ENCODE peak calls at places on chromosomes 4 and X, in four cellular contexts. C, H, T and V are unnamed samples.

GRCh38 chr4:149884046-149884445 is 68.4 kb upstream of the IQCM start:
- DNase-seq in H (no peak), C (no peak), T (no peak), V (no peak)

GRCh38 chr4:102430511-102430910 is 70.6 kb upstream of the NFKB1 start:
- DNase-seq in T (no peak), H (no peak), C (no peak), V (no peak)

GRCh38 chr4:136927172-136927571 is 605.1 kb downstream of the PCDH18 start:
- DNase-seq in H (no peak), C (no peak), T (no peak), V (no peak)

GRCh38 chr4:133450813-133451212 is 301.7 kb downstream of the PCDH10 start:
- DNase-seq in T (no peak), H (no peak), C (no peak), V (no peak)

GRCh38 chr4:27514711-27515110 is 654.1 kb downstream of the STIM2 start:
- DNase-seq in H (no peak), C (no peak), T (no peak), V (no peak)

GRCh38 chr4:156568041-156568440 is 403.6 kb downstream of the PDGFC start:
- DNase-seq in H (no peak), T (no peak), C (no peak), V (no peak)

GRCh38 chr4:119130365-119131065 is 5.1 kb upstream of the MYOZ2 start:
- DNase-seq in H (no peak), T (no peak), C (no peak), V (no peak)

GRCh38 chr4:181832305-181832704 is 410.9 kb upstream of the TENM3 start:
- DNase-seq in C (no peak), T (no peak), H (no peak), V (no peak)

GRCh38 chrX:136754641-136755040 is 26.1 kb downstream of the ARHGEF6 start:
- DNase-seq in C (no peak), H (no peak), T (no peak), V (no peak)

GRCh38 chr4:14218641-14219040 is 591.1 kb upstream of the BOD1L1 start:
- DNase-seq in C (no peak), H (no peak), T (no peak), V (no peak)

GRCh38 chrX:105331244-105331643 is 110.8 kb upstream of the TEX13A start:
- DNase-seq in T (no peak), H (no peak), C (no peak), V (no peak)

GRCh38 chr4:172995161-172995560 is 173.4 kb upstream of the GALNT7 start:
- DNase-seq in H (no peak), T (no peak), C (no peak), V (no peak)

GRCh38 chr4:29756966-29757365 is 963.2 kb upstream of the PCDH7 start:
- DNase-seq in C (no peak), H (no peak), T (no peak), V (peak)

GRCh38 chr4:94253036-94253435 is 45.4 kb downstream of the SMARCAD1 start:
- DNase-seq in C (no peak), T (peak), H (no peak), V (no peak)

GRCh38 chr4:106371166-106371565 is 2.6 kb upstream of the GIMD1 start:
- DNase-seq in T (no peak), C (no peak), H (no peak), V (no peak)

GRCh38 chr4:92600638-92601037 is 296.9 kb downstream of the GRID2 start:
- DNase-seq in H (peak), T (no peak), C (no peak), V (peak)

GRCh38 chr4:38275331-38275821 is 315.2 kb downstream of the PTTG2 start:
- DNase-seq in C (no peak), T (no peak), H (peak), V (no peak)

GRCh38 chrX:47187106-47187677 is 6.4 kb upstream of the UBA1 start:
- DNase-seq in T (no peak), H (no peak), C (no peak), V (no peak)

GRCh38 chrX:34654939-34655338 is 2.1 kb downstream of the TMEM47 start:
- DNase-seq in T (no peak), H (no peak), C (no peak), V (no peak)

GRCh38 chr4:913280-913618 is 18.9 kb downstream of the GAK start:
- DNase-seq in T (no peak), C (no peak), H (no peak), V (no peak)

GRCh38 chr4:912548-913279 is 19.4 kb downstream of the GAK start:
- DNase-seq in C (no peak), H (no peak), T (no peak), V (no peak)

GRCh38 chr4:914531-914930 is 17.6 kb downstream of the GAK start:
- DNase-seq in H (no peak), C (no peak), T (no peak), V (no peak)

GRCh38 chr4:915595-915994 is 16.5 kb downstream of the GAK start:
- DNase-seq in T (no peak), C (no peak), H (no peak), V (no peak)

DNA sequence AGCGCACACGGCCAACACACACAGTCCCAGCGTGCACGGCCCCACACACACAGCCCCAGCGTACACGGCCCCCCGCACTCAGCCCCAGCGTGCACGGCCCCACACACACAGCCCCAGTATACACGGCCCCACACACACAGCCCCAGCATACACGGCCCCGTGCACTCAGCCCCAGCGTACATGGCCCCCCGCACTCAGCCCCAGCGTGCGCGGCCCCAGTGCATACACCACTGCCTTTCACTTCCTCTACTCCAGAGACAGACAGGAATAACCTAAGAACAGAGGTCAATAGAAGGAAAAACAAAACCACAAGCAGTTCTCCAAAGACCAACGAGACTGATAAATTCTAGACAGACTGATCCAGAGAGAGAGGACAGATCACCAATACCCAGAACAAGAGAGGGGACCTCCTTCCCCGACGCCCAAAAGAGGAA is 17.1 kb downstream of the GAK start:
- DNase-seq in H (no peak), C (no peak), T (no peak), V (no peak)
- TF ChIP-seq NR3C1 in H (no peak), C (no peak), T (no peak), V (no peak)

DNA sequence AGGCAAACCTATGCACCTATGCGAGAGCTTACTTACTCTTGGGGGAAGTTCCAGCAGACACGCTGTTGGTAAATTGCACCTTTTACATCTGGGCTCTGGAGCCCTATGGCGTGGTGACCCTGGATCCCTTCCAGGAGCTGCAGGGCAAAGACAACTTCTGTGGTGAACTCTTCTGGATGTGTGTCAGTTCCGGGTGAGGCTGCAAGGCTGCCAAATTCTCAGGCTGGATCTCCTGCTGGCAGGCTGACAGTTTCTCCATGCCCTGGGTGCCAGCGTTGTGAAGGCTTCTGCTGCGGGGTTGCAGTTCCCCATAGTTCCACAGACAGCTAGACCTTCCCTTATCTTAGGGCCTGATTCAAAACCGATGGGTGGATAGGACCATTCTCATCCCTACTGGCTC is 37.9 kb downstream of the RAP2C start:
- DNase-seq in H (no peak), T (no peak), C (no peak), V (no peak)
- TF ChIP-seq NR3C1 in H (no peak), T (no peak), C (no peak), V (no peak)

GRCh38 chr4:33369366-33369899 is 2649.3 kb downstream of the PCDH7 start:
- DNase-seq in T (no peak), C (no peak), H (no peak), V (no peak)
- TF ChIP-seq NR3C1 in T (no peak), C (no peak), H (no peak), V (no peak)

DNA sequence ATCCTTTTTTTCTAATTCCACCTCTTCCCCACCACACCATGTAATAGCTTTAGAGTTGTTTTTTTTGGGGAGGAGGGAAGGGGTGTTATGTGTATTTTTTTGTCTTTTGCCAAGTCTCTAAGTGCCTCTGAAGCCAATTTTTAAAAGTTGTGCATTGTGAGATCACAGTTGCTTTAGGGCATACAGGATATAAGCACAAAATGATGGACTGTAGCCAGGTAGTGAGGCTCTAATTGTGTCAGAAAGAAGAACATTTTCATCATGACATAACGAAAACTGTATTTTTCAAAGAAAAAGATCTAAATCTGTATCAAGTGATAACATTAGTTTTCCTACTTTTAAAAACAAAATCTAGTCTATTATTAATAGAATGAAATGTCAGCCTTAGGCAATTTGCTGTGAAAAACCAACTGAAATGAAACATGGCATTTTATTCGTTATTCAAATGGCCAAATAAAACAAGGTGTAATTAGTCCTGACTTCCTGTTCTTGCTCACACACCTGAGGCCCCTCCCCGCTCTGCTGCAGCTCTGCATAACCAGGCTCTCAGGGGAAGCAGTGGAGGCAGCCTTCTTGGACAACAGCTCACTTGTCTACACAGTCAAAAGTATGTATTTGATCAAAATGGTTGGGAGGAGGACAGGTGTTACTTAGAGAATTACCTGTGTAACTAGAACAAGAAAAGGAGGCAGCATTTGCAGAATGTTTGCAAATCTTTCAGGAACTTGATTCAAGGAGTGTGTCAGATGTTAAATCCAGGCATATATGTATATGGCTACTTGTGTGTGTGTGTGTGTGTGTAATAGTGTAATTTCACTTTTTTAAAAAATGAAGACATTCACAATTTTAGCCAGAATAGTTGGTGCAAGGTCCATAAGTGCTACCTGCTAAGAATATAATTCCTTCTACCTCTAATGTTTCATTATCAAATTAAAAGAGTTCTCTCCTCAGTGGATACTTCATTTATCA is 157.6 kb downstream of the PALLD start:
- DNase-seq in H (no peak), T (no peak), C (no peak), V (peak)
- TF ChIP-seq NR3C1 in H (no peak), T (no peak), C (no peak), V (no peak)

GRCh38 chr4:40196260-40196659 is 571 bp upstream of the RHOH start:
- DNase-seq in H (no peak), T (no peak), C (no peak), V (peak)

GRCh38 chr4:40197879-40198689 is 1.3 kb downstream of the RHOH start:
- DNase-seq in C (no peak), H (no peak), T (no peak), V (no peak)

GRCh38 chr4:40195182-40196177 is 1.4 kb upstream of the RHOH start:
- DNase-seq in H (no peak), C (no peak), T (no peak), V (no peak)

GRCh38 chr4:40194602-40195161 is 2.1 kb upstream of the RHOH start:
- DNase-seq in H (peak), C (no peak), T (no peak), V (no peak)

GRCh38 chr4:40196724-40197281 is at the start of gene RHOH:
- DNase-seq in C (no peak), T (no peak), H (no peak), V (no peak)
- TF ChIP-seq NR3C1 in C (no peak), T (no peak), H (no peak), V (no peak)

GRCh38 chrX:130025256-130025655 is 42.8 kb downstream of the BCORL1 start:
- DNase-seq in T (no peak), C (no peak), H (no peak), V (peak)

GRCh38 chrX:130027569-130027968 is 45.1 kb downstream of the BCORL1 start:
- DNase-seq in H (no peak), C (no peak), T (no peak), V (no peak)

GRCh38 chrX:130028196-130028595 is 45.8 kb downstream of the BCORL1 start:
- DNase-seq in C (peak), H (no peak), T (peak), V (peak)

GRCh38 chrX:130020661-130021324 is 38.4 kb downstream of the BCORL1 start:
- DNase-seq in H (no peak), C (no peak), T (no peak), V (no peak)

DNA sequence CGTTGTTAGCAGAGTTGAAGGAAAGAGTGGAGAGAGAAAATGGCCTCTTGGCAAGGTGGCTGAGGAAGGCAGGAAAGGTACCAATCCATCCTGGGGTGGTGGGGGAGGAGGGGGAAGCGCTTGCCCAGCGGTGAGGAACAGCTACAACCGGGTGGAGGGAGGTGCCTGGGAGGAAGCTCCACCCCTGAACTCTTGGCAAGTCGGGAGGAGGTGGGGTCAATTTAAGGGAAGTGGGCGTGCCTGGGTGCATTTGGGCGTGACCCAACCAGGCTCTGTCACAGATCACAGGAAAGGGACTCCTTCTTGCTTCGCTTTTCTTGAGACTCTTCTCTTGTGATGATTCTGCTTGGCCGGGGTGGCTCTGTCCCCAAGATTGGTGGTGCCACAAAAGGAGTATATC is 41.7 kb downstream of the BCORL1 start:
- DNase-seq in T (peak), C (peak), H (no peak), V (peak)
- TF ChIP-seq NR3C1 in T (no peak), C (no peak), H (no peak), V (no peak)

GRCh38 chrX:122880952-122881351 is 303.1 kb upstream of the GRIA3 start:
- DNase-seq in H (no peak), T (no peak), C (no peak), V (no peak)
- TF ChIP-seq NR3C1 in H (no peak), T (no peak), C (no peak), V (no peak)

DNA sequence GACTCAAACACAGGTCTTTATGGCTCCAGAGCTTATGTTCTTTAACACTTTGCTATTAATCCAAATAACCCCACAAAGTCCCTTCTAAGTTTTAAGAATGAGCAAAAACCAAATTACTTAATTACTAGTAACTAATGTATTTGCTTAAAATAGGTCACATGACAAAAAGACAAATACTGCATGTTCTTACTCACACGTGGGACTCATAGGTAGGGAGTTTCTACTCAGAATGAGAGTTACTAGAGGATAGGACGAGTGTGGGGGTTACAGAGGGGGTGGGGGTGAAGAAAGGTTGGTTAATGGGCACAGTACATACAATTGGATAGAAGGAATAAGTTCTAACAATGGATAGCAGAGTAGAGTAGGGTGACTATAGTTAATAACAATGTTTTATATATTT is 5.8 kb downstream of the RPS6KA3 start:
- DNase-seq in T (no peak), C (no peak), H (no peak), V (no peak)
- TF ChIP-seq NR3C1 in T (no peak), C (no peak), H (no peak), V (no peak)

GRCh38 chr4:7204656-7205387 is 12.5 kb downstream of the SORCS2 start:
- DNase-seq in T (no peak), H (no peak), C (no peak), V (no peak)
- TF ChIP-seq NR3C1 in T (no peak), H (no peak), C (no peak), V (no peak)